ENCODE peak calls at places on chromosomes 12 and 14, in seven cellular contexts. P is mammary epithelial cell, I is uterus, K is IMR-90, D is tibial artery, H is BJ, O is dorsolateral prefrontal cortex. S is an unnamed sample.

GRCh38 chr12:66620703-66621102 is 58.2 kb downstream of the GRIP1 start:
- DNase-seq in O (no peak), H (no peak), P (no peak), I (no peak), K (no peak), D (no peak), S (no peak)

GRCh38 chr14:104766863-104767633 is 14.1 kb downstream of the SIVA1 start:
- DNase-seq in O (no peak), P (no peak), K (no peak), I (no peak), H (no peak), D (no peak), S (no peak)

GRCh38 chr14:99603471-99603933 is 505 bp downstream of the CCDC85C start:
- DNase-seq in K (peak; percentile 49), P (peak; percentile 62), O (no peak), I (no peak), H (no peak), D (no peak), S (peak; percentile 43)

GRCh38 chr14:45699451-45699850 is 446.4 kb upstream of the MIS18BP1 start:
- DNase-seq in K (no peak), H (no peak), O (no peak), P (peak; percentile 60), D (no peak), I (no peak), S (no peak)

GRCh38 chr12:34391771-34392581 is 369.7 kb downstream of the ALG10 start:
- DNase-seq in P (no peak), H (no peak), D (peak; percentile 60), I (no peak), O (peak; percentile 26), K (no peak), S (peak; percentile 4)

GRCh38 chr12:109737111-109737510 is 23.5 kb downstream of the FAM222A start:
- DNase-seq in K (no peak), O (peak; percentile 26), P (no peak), D (peak; percentile 35), H (no peak), I (peak; percentile 8), S (no peak)

GRCh38 chr14:61355892-61356325 is 34.5 kb downstream of the PRKCH start:
- DNase-seq in I (peak; percentile 74), K (peak; percentile 11), O (no peak), D (peak; percentile 67), P (peak; percentile 94), H (no peak), S (peak; percentile 23)

GRCh38 chr12:53118771-53119300 is 15.6 kb downstream of the SOAT2 start:
- DNase-seq in D (no peak), I (no peak), P (no peak), H (no peak), K (no peak), O (no peak), S (no peak)

GRCh38 chr12:41336041-41336552 is 148.0 kb downstream of the PDZRN4 start:
- DNase-seq in K (no peak), D (no peak), O (no peak), P (no peak), H (no peak), I (no peak), S (no peak)

GRCh38 chr12:9634177-9634803 is 26.6 kb upstream of the KLRB1 start:
- DNase-seq in K (peak; percentile 47), D (no peak), I (peak; percentile 56), H (no peak), P (peak; percentile 39), O (no peak), S (no peak)

GRCh38 chr12:88424791-88425730 is 155.2 kb downstream of the KITLG start:
- DNase-seq in H (no peak), P (no peak), D (no peak), O (no peak), K (no peak), I (no peak), S (no peak)

GRCh38 chr12:88299567-88300101 is 157.5 kb downstream of the TMTC3 start:
- DNase-seq in K (peak; percentile 98), H (peak; percentile 95), P (peak; percentile 98), I (no peak), O (no peak), D (no peak), S (no peak)

GRCh38 chr12:130495156-130495555 is 157.5 kb downstream of the PIWIL1 start:
- DNase-seq in O (no peak), H (no peak), P (no peak), K (no peak), D (no peak), I (no peak), S (no peak)

GRCh38 chr12:50276912-50277671 is 6.2 kb downstream of the LIMA1 start:
- DNase-seq in K (peak; percentile 23), D (no peak), H (no peak), O (no peak), P (peak; percentile 22), I (no peak), S (no peak)

GRCh38 chr12:65121049-65121955 is at the start of gene WIF1:
- DNase-seq in I (no peak), D (peak; percentile 63), H (no peak), P (peak; percentile 37), K (no peak), O (peak; percentile 52), S (peak; percentile 14)

GRCh38 chr12:2963154-2963759 is 4.1 kb downstream of the TEAD4 start:
- DNase-seq in P (no peak), H (no peak), I (no peak), K (no peak), D (no peak), O (no peak), S (no peak)

GRCh38 chr12:54561164-54561563 is 11.8 kb downstream of the PDE1B start:
- DNase-seq in D (peak; percentile 87), H (no peak), O (no peak), I (peak; percentile 64), P (no peak), K (no peak), S (peak; percentile 66)

DNA sequence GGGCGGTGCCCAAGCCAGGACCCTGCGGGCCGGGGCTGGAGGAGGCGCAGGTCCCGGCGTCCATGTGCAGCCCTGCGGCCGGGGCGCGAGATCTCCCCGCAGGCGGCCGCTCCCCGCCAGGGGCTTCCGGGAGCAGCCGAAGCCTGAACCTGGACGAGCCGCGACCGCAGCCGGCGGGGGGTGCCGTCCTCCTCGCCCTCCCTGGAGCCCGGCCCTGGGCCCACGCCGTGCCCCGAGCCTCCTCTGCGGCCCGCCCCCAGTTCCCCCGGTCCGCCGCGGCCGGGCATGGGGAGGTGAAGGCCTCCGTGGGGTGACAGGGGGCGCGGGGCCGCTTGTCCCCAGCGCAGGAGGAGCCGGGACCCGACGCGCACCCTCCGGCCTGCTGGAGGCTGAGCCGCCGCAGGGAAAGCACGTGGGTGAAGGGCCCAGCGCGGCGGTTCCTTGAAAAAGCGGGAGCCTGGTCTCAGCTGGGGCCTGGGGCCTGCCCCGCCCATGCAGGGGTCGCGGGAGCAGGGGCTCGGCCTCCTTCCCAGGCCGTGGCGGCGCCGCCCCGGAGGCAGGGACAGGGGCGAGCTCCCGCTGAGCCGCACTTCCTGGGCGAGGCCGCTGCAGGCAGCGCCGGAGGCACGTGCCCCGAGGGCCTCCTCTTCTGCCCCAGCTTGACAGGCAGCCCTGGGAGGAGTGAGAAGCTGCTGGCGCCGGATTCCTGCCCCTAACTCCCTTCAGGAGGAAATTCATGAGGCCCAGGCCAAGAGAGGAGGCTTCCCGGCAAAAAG is 55.6 kb upstream of the PPP2R5C start:
- DNase-seq in O (no peak), H (no peak), D (peak; percentile 76), P (no peak), K (no peak), I (peak; percentile 29), S (peak; percentile 59)
- H3K4me3 ChIP-seq in O (peak overlapping the region; percentile 11), H (no peak overlapping the region), D (peak overlapping the region; percentile 44), P (no peak overlapping the region), K (no peak overlapping the region), I (no peak overlapping the region), S (peak overlapping the region; percentile 28)

GRCh38 chr14:91373591-91374245 is 43.9 kb downstream of the CCDC88C start:
- DNase-seq in K (no peak), D (no peak), I (no peak), H (no peak), O (no peak), P (no peak), S (no peak)
- H3K4me3 ChIP-seq in K (no peak overlapping the region), D (no peak overlapping the region), I (no peak overlapping the region), H (no peak overlapping the region), O (no peak overlapping the region), P (no peak overlapping the region), S (no peak overlapping the region)

GRCh38 chr14:94024549-94024948 is 1.6 kb upstream of the OTUB2 start:
- DNase-seq in I (no peak), H (no peak), D (no peak), K (no peak), O (no peak), P (no peak), S (no peak)

GRCh38 chr14:94026173-94026885 is at the start of gene OTUB2:
- DNase-seq in D (peak; percentile 99), P (peak; percentile 100), H (peak; percentile 96), I (peak; percentile 98), O (peak; percentile 97), K (peak; percentile 98), S (peak; percentile 98)

GRCh38 chr14:94027566-94028449 is 1.7 kb downstream of the OTUB2 start:
- DNase-seq in D (no peak), K (no peak), I (no peak), O (no peak), P (peak; percentile 52), H (no peak), S (no peak)

GRCh38 chr14:94026886-94027469 is 838 bp downstream of the OTUB2 start:
- DNase-seq in P (no peak), H (no peak), K (no peak), O (no peak), I (no peak), D (no peak), S (no peak)

DNA sequence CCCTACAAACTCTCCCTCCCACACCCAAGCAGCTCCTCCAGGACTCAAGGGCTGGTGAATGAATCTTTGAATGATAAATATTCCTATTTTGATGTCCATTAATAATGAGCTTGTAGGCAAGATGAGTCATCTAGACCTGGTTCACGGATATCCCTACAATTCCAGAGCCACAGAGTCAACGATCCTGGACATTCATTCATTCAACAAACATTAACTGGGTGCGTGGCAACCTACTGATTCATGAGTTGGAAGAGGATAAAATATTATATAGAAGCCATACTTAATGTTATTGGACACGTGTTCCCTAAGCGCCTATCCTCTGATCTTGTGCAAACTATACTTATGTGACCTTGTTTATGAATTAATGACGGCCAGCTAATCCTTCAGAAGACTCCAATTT is 420 bp upstream of the OTUB2 start:
- DNase-seq in K (no peak), H (no peak), O (no peak), I (no peak), D (no peak), P (no peak), S (no peak)
- H3K4me3 ChIP-seq in K (peak overlapping the region; percentile 12), H (peak overlapping the region; percentile 74), O (peak overlapping the region; percentile 70), I (peak overlapping the region; percentile 17), D (peak overlapping the region; percentile 69), P (peak overlapping the region; percentile 1), S (peak overlapping the region; percentile 65)

GRCh38 chr14:68941820-68942219 is 37.3 kb downstream of the ACTN1 start:
- DNase-seq in H (peak; percentile 84), I (peak; percentile 55), O (no peak), D (peak; percentile 95), K (peak; percentile 90), P (peak; percentile 96), S (peak; percentile 62)
- H3K4me3 ChIP-seq in H (no peak overlapping the region), I (no peak overlapping the region), O (no peak overlapping the region), D (no peak overlapping the region), K (no peak overlapping the region), P (no peak overlapping the region), S (no peak overlapping the region)